ENCODE peak calls at places on chromosome 20, in eight cellular contexts. Y, O, F, R, A, J, K and W are unnamed samples.

GRCh38 chr20:62805365-62805710 is 703 bp downstream of the OGFR start:
- DNase-seq in O (no peak), F (no peak), R (no peak), K (no peak), Y (no peak), A (no peak), J (no peak), W (no peak)

GRCh38 chr20:63967330-63968135 is 2.2 kb downstream of the ZNF512B start:
- DNase-seq in Y (no peak), K (no peak), R (no peak), A (no peak), J (no peak), O (no peak), F (peak; percentile 26), W (peak; percentile 16)

GRCh38 chr20:61608275-61609085 is 356.4 kb downstream of the CDH4 start:
- DNase-seq in A (no peak), R (no peak), J (no peak), O (no peak), F (no peak), K (peak; percentile 72), Y (no peak), W (no peak)

GRCh38 chr20:48786916-48787676 is 40.7 kb downstream of the PREX1 start:
- DNase-seq in F (no peak), O (no peak), K (no peak), Y (no peak), J (no peak), R (no peak), A (no peak), W (no peak)

GRCh38 chr20:24364464-24364863 is 105.0 kb upstream of the SYNDIG1 start:
- DNase-seq in A (no peak), F (no peak), K (no peak), J (no peak), O (no peak), Y (no peak), R (no peak), W (no peak)

GRCh38 chr20:5061209-5061608 is 58.5 kb downstream of the PCNA start:
- DNase-seq in Y (no peak), F (no peak), K (no peak), O (no peak), J (no peak), R (no peak), A (no peak), W (no peak)

GRCh38 chr20:40638414-40638813 is 50.6 kb downstream of the MAFB start:
- DNase-seq in J (no peak), O (no peak), Y (no peak), R (no peak), K (no peak), F (no peak), A (no peak), W (no peak)

GRCh38 chr20:33568378-33569289 is 78.7 kb downstream of the CBFA2T2 start:
- DNase-seq in Y (peak; percentile 91), K (no peak), R (peak; percentile 5), J (no peak), O (no peak), F (peak; percentile 36), A (peak; percentile 46), W (peak; percentile 44)

GRCh38 chr20:61929561-61929960 is 136.1 kb downstream of the TAF4 start:
- DNase-seq in R (no peak), K (no peak), A (no peak), O (no peak), Y (no peak), J (no peak), F (no peak), W (no peak)

GRCh38 chr20:43446361-43446879 is 11.3 kb upstream of the SRSF6 start:
- DNase-seq in K (no peak), R (no peak), A (no peak), Y (no peak), F (no peak), O (no peak), J (no peak), W (no peak)

GRCh38 chr20:59940956-59941294 is 736 bp downstream of the FAM217B start:
- DNase-seq in A (no peak), R (peak; percentile 63), F (no peak), Y (no peak), J (no peak), O (no peak), K (no peak), W (no peak)

GRCh38 chr20:63591786-63592355 is 17.8 kb upstream of the HELZ2 start:
- DNase-seq in R (no peak), J (no peak), A (no peak), K (no peak), O (no peak), F (no peak), Y (no peak), W (no peak)

GRCh38 chr20:44988772-44989171 is 22.5 kb downstream of the STK4 start:
- DNase-seq in F (no peak), A (no peak), Y (no peak), R (no peak), J (no peak), O (no peak), K (no peak), W (no peak)

GRCh38 chr20:33005132-33005566 is 916 bp upstream of the SUN5 start:
- DNase-seq in Y (no peak), K (no peak), F (no peak), A (no peak), R (no peak), J (no peak), O (no peak), W (no peak)

GRCh38 chr20:47278907-47279348 is 77.6 kb downstream of the ZMYND8 start:
- DNase-seq in Y (no peak), F (no peak), J (no peak), K (no peak), R (no peak), A (peak; percentile 48), O (no peak), W (no peak)

GRCh38 chr20:13423472-13424173 is 202.5 kb downstream of the ISM1 start:
- DNase-seq in K (no peak), J (no peak), F (no peak), R (no peak), A (no peak), Y (no peak), O (no peak), W (no peak)

GRCh38 chr20:53660078-53660909 is 66.7 kb upstream of the ZNF217 start:
- DNase-seq in R (no peak), A (peak; percentile 19), J (no peak), K (no peak), O (no peak), F (peak; percentile 31), Y (no peak), W (no peak)

GRCh38 chr20:33732166-33732970 is 572 bp downstream of the ZNF341 start:
- DNase-seq in J (no peak), R (peak; percentile 52), O (peak; percentile 72), F (peak; percentile 85), Y (peak; percentile 69), A (peak; percentile 76), K (peak; percentile 73), W (peak; percentile 89)

GRCh38 chr20:3781153-3781910 is at the start of gene SPEF1:
- DNase-seq in R (peak; percentile 69), Y (peak; percentile 95), O (no peak), J (no peak), A (peak; percentile 96), K (peak; percentile 100), F (peak; percentile 75), W (peak; percentile 62)

GRCh38 chr20:34994509-34995131 is 39.0 kb downstream of the MYH7B start:
- DNase-seq in F (no peak), K (no peak), J (no peak), A (no peak), R (no peak), O (no peak), Y (no peak), W (no peak)

GRCh38 chr20:53767206-53767924 is 173.7 kb upstream of the ZNF217 start:
- DNase-seq in Y (no peak), J (no peak), O (no peak), R (no peak), A (no peak), F (no peak), K (no peak), W (no peak)